ENCODE peak calls at places on chromosome 4, in ten cellular contexts. X is GM13977; Y is activated naive CD8-positive, alpha-beta T cell treated with anti-CD3 and anti-CD28 coated beads, Interleukin-2, amount 50 U/mL, for 24 hours; E is foreskin melanocyte; V is anterior cingulate cortex; B is NCI-H1105 treated with DMSO at 0.1 percent for 48 hours; M is IMR-90; U is HuH-7.5; T is GM10248; W is NCI-H1694 treated with DMSO at 0.1 percent for 48 hours. C is an unnamed sample.

GRCh38 chr4:147362868-147363440 is 117.9 kb upstream of the EDNRA start:
- DNase-seq in X (no peak), Y (no peak), E (no peak), V (no peak), B (peak; percentile 87), M (peak; percentile 77), U (no peak), T (no peak), W (no peak), C (peak; percentile 80)

GRCh38 chr4:186746581-186746980 is 22.9 kb upstream of the FAT1 start:
- DNase-seq in X (no peak), Y (no peak), E (no peak), V (no peak), B (no peak), M (peak; percentile 83), U (no peak), T (no peak), W (no peak), C (no peak)

GRCh38 chr4:67198757-67199156 is 346.5 kb downstream of the CENPC start:
- DNase-seq in X (no peak), Y (no peak), E (peak; percentile 39), V (no peak), B (no peak), M (no peak), U (no peak), T (peak; percentile 4), W (peak; percentile 58), C (no peak)

GRCh38 chr4:105451346-105451745 is 22.5 kb downstream of the PPA2 start:
- DNase-seq in X (no peak), Y (no peak), E (no peak), V (no peak), B (peak; percentile 84), M (no peak), U (no peak), T (no peak), W (no peak), C (no peak)

GRCh38 chr4:114312349-114312748 is 286.3 kb upstream of the UGT8 start:
- DNase-seq in X (no peak), Y (no peak), E (no peak), V (no peak), B (peak; percentile 33), M (no peak), U (no peak), T (no peak), W (no peak), C (no peak)

GRCh38 chr4:21819086-21819485 is 129.5 kb downstream of the KCNIP4 start:
- DNase-seq in X (no peak), Y (no peak), E (no peak), V (peak; percentile 33), B (no peak), M (no peak), U (no peak), T (no peak), W (no peak), C (peak; percentile 25)

GRCh38 chr4:53804719-53805118 is 213.4 kb upstream of the LNX1 start:
- DNase-seq in X (peak; percentile 43), Y (peak; percentile 34), E (peak; percentile 20), V (no peak), B (no peak), M (no peak), U (peak; percentile 28), T (peak; percentile 40), W (no peak), C (no peak)

GRCh38 chr4:184529283-184529682 is 54.9 kb upstream of the IRF2 start:
- DNase-seq in X (no peak), Y (no peak), E (peak; percentile 99), V (no peak), B (no peak), M (no peak), U (no peak), T (no peak), W (no peak), C (no peak)

GRCh38 chr4:99202094-99202493 is 17.0 kb downstream of the ADH6 start:
- DNase-seq in X (no peak), Y (no peak), E (no peak), V (no peak), B (no peak), M (no peak), U (no peak), T (no peak), W (no peak), C (no peak)

GRCh38 chr4:88481557-88481956 is 24.6 kb downstream of the HERC5 start:
- DNase-seq in X (no peak), Y (no peak), E (peak; percentile 70), V (no peak), B (no peak), M (no peak), U (no peak), T (no peak), W (no peak), C (no peak)

GRCh38 chr4:76780781-76781697 is 116.9 kb downstream of the SOWAHB start:
- DNase-seq in X (no peak), Y (no peak), E (no peak), V (no peak), B (no peak), M (no peak), U (no peak), T (no peak), W (no peak), C (no peak)

GRCh38 chr4:88526221-88526815 is 2.7 kb upstream of the PYURF start:
- DNase-seq in X (peak; percentile 31), Y (no peak), E (no peak), V (no peak), B (no peak), M (no peak), U (no peak), T (peak; percentile 20), W (peak; percentile 17), C (no peak)

GRCh38 chr4:152024881-152025280 is 264.1 kb upstream of the GATB start:
- DNase-seq in X (no peak), Y (no peak), E (no peak), V (no peak), B (no peak), M (no peak), U (no peak), T (no peak), W (no peak), C (no peak)

GRCh38 chr4:177077095-177077494 is 232.6 kb upstream of the NEIL3 start:
- DNase-seq in X (no peak), Y (no peak), E (no peak), V (no peak), B (no peak), M (no peak), U (no peak), T (no peak), W (no peak), C (no peak)

GRCh38 chr4:21134994-21135393 is 434.7 kb downstream of the PACRGL start:
- DNase-seq in X (no peak), Y (no peak), E (peak; percentile 11), V (no peak), B (peak; percentile 43), M (no peak), U (no peak), T (no peak), W (peak; percentile 17), C (no peak)

GRCh38 chr4:139603576-139604387 is 47.8 kb upstream of the SETD7 start:
- DNase-seq in X (peak; percentile 45), Y (peak; percentile 30), E (peak; percentile 49), V (no peak), B (peak; percentile 23), M (peak; percentile 59), U (peak; percentile 19), T (peak; percentile 45), W (peak; percentile 51), C (no peak)

GRCh38 chr4:107666134-107666533 is 53.9 kb downstream of the PAPSS1 start:
- DNase-seq in X (no peak), Y (no peak), E (peak; percentile 25), V (no peak), B (no peak), M (peak; percentile 55), U (no peak), T (no peak), W (no peak), C (no peak)